ENCODE peak calls at places on chromosomes 5 and 9, in seven cellular contexts. One of them, this sample, is unnamed.

GRCh38 chr9:81759680-81760215 is 70.4 kb upstream of the TLE1 start:
- DNase-seq in kidney tubule cell: peak
- DNase-seq in GM20000: no peak
- DNase-seq in T-helper 17 cell: no peak
- DNase-seq in fibroblast of pulmonary artery: peak
- DNase-seq in aorta: no peak
- DNase-seq in NCI-H82: no peak
- DNase-seq in this sample: no peak

GRCh38 chr9:34125681-34126206 is 754 bp downstream of the DCAF12 start:
- DNase-seq in kidney tubule cell: peak
- DNase-seq in GM20000: peak
- DNase-seq in T-helper 17 cell: no peak
- DNase-seq in fibroblast of pulmonary artery: peak
- DNase-seq in aorta: no peak
- DNase-seq in NCI-H82: peak
- DNase-seq in this sample: peak

GRCh38 chr5:52861368-52861767 is 73.7 kb downstream of the ITGA1 start:
- DNase-seq in kidney tubule cell: no peak
- DNase-seq in GM20000: no peak
- DNase-seq in T-helper 17 cell: no peak
- DNase-seq in fibroblast of pulmonary artery: no peak
- DNase-seq in aorta: no peak
- DNase-seq in NCI-H82: no peak
- DNase-seq in this sample: no peak

GRCh38 chr9:89598926-89599325 is 5.9 kb upstream of the GADD45G start:
- DNase-seq in kidney tubule cell: no peak
- DNase-seq in GM20000: no peak
- DNase-seq in T-helper 17 cell: no peak
- DNase-seq in fibroblast of pulmonary artery: no peak
- DNase-seq in aorta: no peak
- DNase-seq in NCI-H82: peak
- DNase-seq in this sample: no peak

GRCh38 chr9:107246259-107247254 is 36.5 kb upstream of the RAD23B start:
- DNase-seq in kidney tubule cell: no peak
- DNase-seq in GM20000: no peak
- DNase-seq in T-helper 17 cell: no peak
- DNase-seq in fibroblast of pulmonary artery: no peak
- DNase-seq in aorta: no peak
- DNase-seq in NCI-H82: peak
- DNase-seq in this sample: peak

GRCh38 chr9:118290116-118290515 is 585.9 kb downstream of the TLR4 start:
- DNase-seq in kidney tubule cell: no peak
- DNase-seq in GM20000: no peak
- DNase-seq in T-helper 17 cell: no peak
- DNase-seq in fibroblast of pulmonary artery: no peak
- DNase-seq in aorta: no peak
- DNase-seq in NCI-H82: peak
- DNase-seq in this sample: no peak

GRCh38 chr9:130285271-130285670 is 19.7 kb downstream of the HMCN2 start:
- DNase-seq in kidney tubule cell: no peak
- DNase-seq in GM20000: no peak
- DNase-seq in T-helper 17 cell: no peak
- DNase-seq in fibroblast of pulmonary artery: no peak
- DNase-seq in aorta: no peak
- DNase-seq in NCI-H82: no peak
- DNase-seq in this sample: no peak

GRCh38 chr5:56012281-56012963 is 17.7 kb upstream of the IL6ST start:
- DNase-seq in kidney tubule cell: peak
- DNase-seq in GM20000: no peak
- DNase-seq in T-helper 17 cell: peak
- DNase-seq in fibroblast of pulmonary artery: peak
- DNase-seq in aorta: no peak
- DNase-seq in NCI-H82: no peak
- DNase-seq in this sample: peak

GRCh38 chr5:74415695-74416102 is 224.8 kb downstream of the ENC1 start:
- DNase-seq in kidney tubule cell: no peak
- DNase-seq in GM20000: no peak
- DNase-seq in T-helper 17 cell: no peak
- DNase-seq in fibroblast of pulmonary artery: no peak
- DNase-seq in aorta: no peak
- DNase-seq in NCI-H82: peak
- DNase-seq in this sample: no peak

GRCh38 chr9:125049212-125049611 is 94.1 kb downstream of the SCAI start:
- DNase-seq in kidney tubule cell: no peak
- DNase-seq in GM20000: no peak
- DNase-seq in T-helper 17 cell: no peak
- DNase-seq in fibroblast of pulmonary artery: no peak
- DNase-seq in aorta: no peak
- DNase-seq in NCI-H82: peak
- DNase-seq in this sample: no peak

GRCh38 chr5:32538031-32538547 is 47.3 kb upstream of the SUB1 start:
- DNase-seq in kidney tubule cell: no peak
- DNase-seq in GM20000: peak
- DNase-seq in T-helper 17 cell: peak
- DNase-seq in fibroblast of pulmonary artery: peak
- DNase-seq in aorta: no peak
- DNase-seq in NCI-H82: no peak
- DNase-seq in this sample: peak

GRCh38 chr5:34751807-34752736 is 86.9 kb upstream of the TTC23L start:
- DNase-seq in kidney tubule cell: no peak
- DNase-seq in GM20000: no peak
- DNase-seq in T-helper 17 cell: no peak
- DNase-seq in fibroblast of pulmonary artery: peak
- DNase-seq in aorta: no peak
- DNase-seq in NCI-H82: no peak
- DNase-seq in this sample: no peak

GRCh38 chr5:134073404-134073803 is 41.1 kb upstream of the TCF7 start:
- DNase-seq in kidney tubule cell: peak
- DNase-seq in GM20000: no peak
- DNase-seq in T-helper 17 cell: no peak
- DNase-seq in fibroblast of pulmonary artery: peak
- DNase-seq in aorta: no peak
- DNase-seq in NCI-H82: no peak
- DNase-seq in this sample: no peak

GRCh38 chr5:89498699-89499098 is 615.7 kb upstream of the MEF2C start:
- DNase-seq in kidney tubule cell: no peak
- DNase-seq in GM20000: no peak
- DNase-seq in T-helper 17 cell: no peak
- DNase-seq in fibroblast of pulmonary artery: no peak
- DNase-seq in aorta: no peak
- DNase-seq in NCI-H82: no peak
- DNase-seq in this sample: no peak

GRCh38 chr9:3954950-3955670 is 344.8 kb downstream of the GLIS3 start:
- DNase-seq in kidney tubule cell: no peak
- DNase-seq in GM20000: no peak
- DNase-seq in T-helper 17 cell: no peak
- DNase-seq in fibroblast of pulmonary artery: peak
- DNase-seq in aorta: no peak
- DNase-seq in NCI-H82: no peak
- DNase-seq in this sample: no peak

GRCh38 chr5:74648835-74649286 is 8.3 kb upstream of the ENC1 start:
- DNase-seq in kidney tubule cell: peak
- DNase-seq in GM20000: peak
- DNase-seq in T-helper 17 cell: no peak
- DNase-seq in fibroblast of pulmonary artery: peak
- DNase-seq in aorta: no peak
- DNase-seq in NCI-H82: no peak
- DNase-seq in this sample: peak

GRCh38 chr5:154291917-154292316 is 101.4 kb downstream of the GALNT10 start:
- DNase-seq in kidney tubule cell: no peak
- DNase-seq in GM20000: no peak
- DNase-seq in T-helper 17 cell: no peak
- DNase-seq in fibroblast of pulmonary artery: no peak
- DNase-seq in aorta: no peak
- DNase-seq in NCI-H82: no peak
- DNase-seq in this sample: no peak

GRCh38 chr5:163434410-163434866 is 3.0 kb upstream of the CCNG1 start:
- DNase-seq in kidney tubule cell: peak
- DNase-seq in GM20000: no peak
- DNase-seq in T-helper 17 cell: no peak
- DNase-seq in fibroblast of pulmonary artery: peak
- DNase-seq in aorta: no peak
- DNase-seq in NCI-H82: no peak
- DNase-seq in this sample: no peak

GRCh38 chr9:130728721-130729120 is 35.1 kb downstream of the EXOSC2 start:
- DNase-seq in kidney tubule cell: no peak
- DNase-seq in GM20000: no peak
- DNase-seq in T-helper 17 cell: no peak
- DNase-seq in fibroblast of pulmonary artery: peak
- DNase-seq in aorta: no peak
- DNase-seq in NCI-H82: no peak
- DNase-seq in this sample: no peak

GRCh38 chr5:102090770-102091169 is 205.3 kb downstream of the SLCO4C1 start:
- DNase-seq in kidney tubule cell: peak
- DNase-seq in GM20000: peak
- DNase-seq in T-helper 17 cell: no peak
- DNase-seq in fibroblast of pulmonary artery: no peak
- DNase-seq in aorta: no peak
- DNase-seq in NCI-H82: peak
- DNase-seq in this sample: no peak

GRCh38 chr5:137037848-137038247 is 461.3 kb downstream of the SPOCK1 start:
- DNase-seq in kidney tubule cell: no peak
- DNase-seq in GM20000: no peak
- DNase-seq in T-helper 17 cell: no peak
- DNase-seq in fibroblast of pulmonary artery: no peak
- DNase-seq in aorta: no peak
- DNase-seq in NCI-H82: no peak
- DNase-seq in this sample: no peak

GRCh38 chr5:1885476-1885755 is 2.7 kb upstream of the IRX4 start:
- DNase-seq in kidney tubule cell: no peak
- DNase-seq in GM20000: no peak
- DNase-seq in T-helper 17 cell: no peak
- DNase-seq in fibroblast of pulmonary artery: no peak
- DNase-seq in aorta: peak
- DNase-seq in NCI-H82: no peak
- DNase-seq in this sample: no peak

GRCh38 chr9:79765466-79765865 is 193.7 kb downstream of the TLE4 start:
- DNase-seq in kidney tubule cell: peak
- DNase-seq in GM20000: no peak
- DNase-seq in T-helper 17 cell: no peak
- DNase-seq in fibroblast of pulmonary artery: no peak
- DNase-seq in aorta: no peak
- DNase-seq in NCI-H82: no peak
- DNase-seq in this sample: no peak

GRCh38 chr9:77547113-77547731 is 100.9 kb downstream of the GNA14 start:
- DNase-seq in kidney tubule cell: no peak
- DNase-seq in GM20000: no peak
- DNase-seq in T-helper 17 cell: no peak
- DNase-seq in fibroblast of pulmonary artery: no peak
- DNase-seq in aorta: no peak
- DNase-seq in NCI-H82: no peak
- DNase-seq in this sample: no peak

GRCh38 chr5:174910245-174910737 is 185.9 kb downstream of the MSX2 start:
- DNase-seq in kidney tubule cell: peak
- DNase-seq in GM20000: peak
- DNase-seq in T-helper 17 cell: peak
- DNase-seq in fibroblast of pulmonary artery: peak
- DNase-seq in aorta: peak
- DNase-seq in NCI-H82: peak
- DNase-seq in this sample: peak

GRCh38 chr9:91017245-91017644 is 215.6 kb downstream of the SYK start:
- DNase-seq in kidney tubule cell: no peak
- DNase-seq in GM20000: no peak
- DNase-seq in T-helper 17 cell: no peak
- DNase-seq in fibroblast of pulmonary artery: no peak
- DNase-seq in aorta: no peak
- DNase-seq in NCI-H82: no peak
- DNase-seq in this sample: no peak

This sample was measured in activated CD8-positive, alpha-beta T cell treated with anti-CD3 and anti-CD28 coated beads, Interleukin-2, amount 10 ng/mL, durations not matched to agents 7 days and 5 days.